ENCODE peak calls at places on chromosomes 5 and 9, in nine cellular contexts. P is A549, B is IMR-90, S is prostate gland, K is body of pancreas, W is K562, T is heart left ventricle, I is uterus, C is transverse colon. A is an unnamed sample.
A peak's percentile ranks its signal among the peaks of the same experiment; 100 is the strongest.

GRCh38 chr5:34604119-34604675 is 51.9 kb upstream of the RAI14 start:
- DNase-seq in P (no peak), B (no peak), S (no peak), K (no peak), W (no peak), T (no peak), I (no peak), C (no peak), A (no peak)

GRCh38 chr5:30592833-30593232 is 600.7 kb upstream of the CDH6 start:
- DNase-seq in P (no peak), B (no peak), S (no peak), K (no peak), W (no peak), T (no peak), I (no peak), C (no peak), A (no peak)

GRCh38 chr5:78286288-78286687 is 8.2 kb downstream of the AP3B1 start:
- DNase-seq in P (no peak), B (no peak), S (no peak), K (no peak), W (no peak), T (no peak), I (no peak), C (no peak), A (no peak)

GRCh38 chr9:114633452-114634089 is 22.5 kb downstream of the TMEM268 start:
- DNase-seq in P (no peak), B (no peak), S (no peak), K (no peak), W (no peak), T (no peak), I (no peak), C (no peak), A (no peak)

GRCh38 chr5:131587541-131587940 is 47.5 kb downstream of the RAPGEF6 start:
- DNase-seq in P (no peak), B (peak; percentile 47), S (no peak), K (no peak), W (no peak), T (no peak), I (no peak), C (no peak), A (no peak)

GRCh38 chr9:114158482-114159130 is 3.3 kb downstream of the COL27A1 start:
- DNase-seq in P (no peak), B (no peak), S (no peak), K (no peak), W (no peak), T (no peak), I (no peak), C (no peak), A (no peak)

GRCh38 chr9:21579209-21579608 is 97.1 kb upstream of the IFNE start:
- DNase-seq in P (no peak), B (peak; percentile 10), S (no peak), K (no peak), W (no peak), T (no peak), I (no peak), C (no peak), A (no peak)

GRCh38 chr5:154412925-154413324 is 32.9 kb upstream of the SAP30L start:
- DNase-seq in P (no peak), B (no peak), S (no peak), K (no peak), W (no peak), T (no peak), I (no peak), C (no peak), A (no peak)

GRCh38 chr5:446864-447263 is 3.9 kb downstream of the EXOC3 start:
- DNase-seq in P (peak; percentile 72), B (peak; percentile 51), S (no peak), K (no peak), W (no peak), T (no peak), I (no peak), C (peak; percentile 5), A (no peak)

DNA sequence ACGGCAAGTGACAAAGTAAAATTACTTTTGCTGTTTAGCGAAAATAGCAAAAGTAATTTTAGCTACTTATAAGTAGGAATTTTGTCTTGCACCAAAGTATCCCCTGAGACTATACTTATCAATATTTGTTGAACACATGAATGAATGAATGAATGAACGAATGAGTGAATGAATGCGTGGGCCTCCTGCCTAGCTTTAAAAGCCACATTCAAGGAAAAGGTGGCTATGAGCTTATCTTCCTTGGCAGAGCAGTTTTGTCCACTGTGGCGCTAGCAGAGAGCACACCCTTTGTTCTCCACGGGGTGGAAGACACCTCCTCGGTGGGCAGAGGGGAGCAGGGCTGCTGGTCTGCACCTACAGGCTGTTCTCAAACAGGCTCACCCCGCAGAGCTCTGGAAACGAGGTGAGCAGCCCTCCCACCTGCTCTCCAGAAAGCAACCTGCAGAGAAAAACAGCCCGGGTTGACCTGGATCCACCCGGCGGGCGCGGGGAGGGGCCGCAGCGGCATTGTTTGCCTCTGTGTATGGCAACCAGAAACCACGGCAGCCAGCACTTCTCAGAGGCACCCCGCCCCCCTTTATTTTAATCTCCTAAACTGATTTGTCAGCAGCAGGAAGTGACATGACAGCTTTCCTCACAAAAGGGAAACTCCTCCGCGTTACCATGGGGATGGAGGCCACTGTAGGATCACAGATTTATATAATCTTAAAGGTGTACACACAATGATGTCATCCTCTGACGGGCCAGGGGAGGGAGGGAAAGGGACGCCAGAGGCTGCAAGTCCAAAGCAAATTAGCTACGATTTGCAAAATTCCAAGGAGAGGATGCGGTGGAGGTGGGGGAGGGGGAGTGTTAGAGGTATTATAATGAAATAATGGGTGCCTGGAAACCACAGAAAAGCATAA is 5.9 kb downstream of the DUSP1 start:
- DNase-seq in P (peak; percentile 98), B (peak; percentile 99), S (peak; percentile 98), K (peak; percentile 100), W (peak; percentile 88), T (peak; percentile 96), I (peak; percentile 93), C (peak; percentile 95), A (peak; percentile 95)
- TF ChIP-seq POLR2A in P (no peak), B (no peak), S (peak; percentile 54), K (no peak), W (no peak), T (peak; percentile 61), I (peak; percentile 43), C (peak; percentile 59), A (peak; percentile 35)

GRCh38 chr5:55250064-55250463 is 16.7 kb upstream of the CCNO start:
- DNase-seq in P (no peak), B (no peak), S (no peak), K (no peak), W (no peak), T (no peak), I (no peak), C (no peak), A (no peak)
- TF ChIP-seq POLR2A in P (no peak), B (no peak), S (no peak), K (no peak), W (no peak), T (no peak), I (no peak), C (no peak), A (no peak)

DNA sequence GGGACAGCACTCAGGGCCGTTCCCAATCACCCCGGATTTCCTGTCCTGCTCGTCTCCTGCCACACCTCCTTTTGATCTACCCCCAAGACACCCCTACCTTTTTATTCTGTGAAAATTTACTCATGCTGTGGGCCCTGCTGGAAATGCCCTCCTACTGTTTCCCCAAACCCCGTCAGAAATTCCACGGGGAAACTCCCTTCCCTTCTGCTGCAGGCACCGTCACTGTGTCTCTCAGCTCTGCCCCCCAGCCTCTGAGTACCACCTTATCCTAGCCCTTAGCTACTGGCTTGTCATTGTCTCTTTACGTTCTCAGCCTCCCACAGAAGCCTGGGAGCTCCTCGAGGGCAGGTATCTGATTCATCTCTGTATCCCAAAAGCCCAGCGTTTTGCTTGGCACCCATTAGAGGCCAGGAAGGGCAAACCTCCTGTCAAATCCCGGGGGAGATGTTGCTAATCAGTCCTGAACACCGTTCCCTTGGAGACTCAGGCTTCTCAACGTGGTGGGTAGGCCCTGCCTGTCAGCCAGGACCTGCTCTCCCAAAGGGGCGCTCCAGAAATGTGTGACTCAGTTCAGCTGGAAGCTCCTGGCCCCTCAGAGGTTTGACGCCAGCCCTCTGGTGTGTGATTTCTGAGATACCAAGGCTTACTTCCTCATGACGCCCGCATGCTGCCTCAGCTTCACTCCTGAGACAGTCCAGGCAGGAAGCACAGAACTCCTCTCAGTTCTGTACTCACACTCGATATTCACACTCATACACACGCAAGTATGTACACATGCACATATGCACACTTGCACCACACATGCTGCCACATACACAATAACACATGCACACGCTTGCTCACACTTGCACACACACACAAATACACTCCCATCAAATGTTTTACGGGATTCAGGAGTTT is 50.7 kb upstream of the GRHPR start:
- DNase-seq in P (no peak), B (peak; percentile 58), S (no peak), K (no peak), W (no peak), T (no peak), I (no peak), C (no peak), A (no peak)
- TF ChIP-seq POLR2A in P (no peak), B (no peak), S (no peak), K (no peak), W (no peak), T (no peak), I (no peak), C (no peak), A (no peak)

GRCh38 chr5:177447066-177447610 is 524 bp downstream of the PRR7 start:
- DNase-seq in P (peak; percentile 64), B (peak; percentile 25), S (no peak), K (peak; percentile 61), W (peak; percentile 81), T (no peak), I (peak; percentile 46), C (peak; percentile 65), A (peak; percentile 68)

GRCh38 chr5:177445052-177446016 is 1.3 kb upstream of the PRR7 start:
- DNase-seq in P (no peak), B (no peak), S (no peak), K (no peak), W (no peak), T (no peak), I (no peak), C (no peak), A (no peak)

GRCh38 chr5:177447611-177448243 is 1.1 kb downstream of the PRR7 start:
- DNase-seq in P (peak; percentile 88), B (peak; percentile 51), S (no peak), K (peak; percentile 84), W (peak; percentile 48), T (peak; percentile 79), I (peak; percentile 41), C (no peak), A (peak; percentile 98)

GRCh38 chr5:177448244-177448950 is 1.8 kb downstream of the PRR7 start:
- DNase-seq in P (no peak), B (no peak), S (no peak), K (no peak), W (no peak), T (no peak), I (no peak), C (no peak), A (no peak)

DNA sequence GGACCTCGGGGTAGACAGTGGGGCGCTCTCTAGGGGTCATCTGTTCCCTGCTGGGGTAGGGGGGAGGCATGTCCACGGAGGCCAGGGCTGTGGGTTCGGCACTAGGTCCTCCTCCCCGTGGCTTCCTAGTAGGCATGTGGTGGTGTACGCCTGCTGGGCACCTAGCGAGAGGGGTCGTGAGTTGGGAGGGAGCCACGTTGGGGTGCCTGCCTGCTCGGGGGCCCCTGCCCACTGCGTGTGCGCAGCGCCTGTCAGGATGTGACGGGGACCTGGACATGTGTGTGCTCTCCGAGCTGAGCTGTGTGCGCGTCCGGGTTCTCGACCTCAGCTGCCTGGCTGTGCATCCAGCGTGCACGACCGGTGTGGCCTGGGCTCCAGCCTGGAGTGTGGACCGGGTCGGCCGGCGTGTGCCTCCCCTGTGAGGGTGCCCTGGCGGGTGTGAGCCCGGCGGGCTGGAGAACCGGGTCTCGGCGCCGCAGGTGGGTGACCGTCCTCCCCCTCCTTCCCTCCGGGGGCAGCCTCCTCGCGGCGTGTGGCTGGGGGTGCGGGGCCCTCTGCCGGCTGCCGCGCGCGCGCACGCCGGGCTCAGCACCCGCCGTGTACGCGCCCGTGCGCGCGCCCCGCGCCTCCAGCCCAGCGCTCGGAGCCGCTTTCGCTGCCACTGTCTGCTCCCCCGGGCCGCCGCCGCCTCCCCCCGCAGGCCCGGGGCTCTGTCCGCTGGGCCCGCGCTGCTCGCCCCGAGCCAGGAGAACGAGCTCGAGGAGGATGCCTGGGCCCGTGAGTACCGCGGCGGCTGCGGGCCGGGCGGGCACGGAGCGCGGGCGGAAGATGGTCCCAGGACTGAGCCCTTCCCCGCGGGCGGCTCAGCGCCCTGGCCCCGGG is at the start of gene PRR7:
- DNase-seq in P (peak; percentile 85), B (peak; percentile 64), S (peak; percentile 51), K (peak; percentile 57), W (peak; percentile 86), T (no peak), I (peak; percentile 60), C (peak; percentile 67), A (peak; percentile 80)
- TF ChIP-seq POLR2A in P (peak; percentile 18), B (no peak), S (no peak), K (no peak), W (peak; percentile 74), T (no peak), I (no peak), C (peak; percentile 40), A (peak; percentile 13)